ENCODE peak calls at places on chromosomes 13 and 19, in four cellular contexts. One of them, this sample, is unnamed.

GRCh38 chr19:14472202-14472961 is 2.8 kb downstream of the PTGER1 start:
- DNase-seq in left ventricle myocardium inferior: peak
- DNase-seq in mammary epithelial cell: no peak
- DNase-seq in GM04503: no peak
- DNase-seq in this sample: peak

GRCh38 chr13:38763446-38764381 is 76.8 kb downstream of the FREM2 start:
- DNase-seq in mammary epithelial cell: peak
- DNase-seq in GM04503: no peak
- DNase-seq in left ventricle myocardium inferior: no peak
- DNase-seq in this sample: peak

GRCh38 chr19:38434549-38435051 is 1.1 kb downstream of the RYR1 start:
- DNase-seq in GM04503: no peak
- DNase-seq in left ventricle myocardium inferior: peak
- DNase-seq in mammary epithelial cell: no peak
- DNase-seq in this sample: no peak

GRCh38 chr19:33339016-33339749 is 34.3 kb upstream of the CEBPG start:
- DNase-seq in left ventricle myocardium inferior: no peak
- DNase-seq in mammary epithelial cell: peak
- DNase-seq in GM04503: no peak
- DNase-seq in this sample: no peak

GRCh38 chr13:112132142-112132541 is 65.2 kb downstream of the SOX1 start:
- DNase-seq in left ventricle myocardium inferior: no peak
- DNase-seq in GM04503: no peak
- DNase-seq in mammary epithelial cell: no peak
- DNase-seq in this sample: no peak

GRCh38 chr19:42546831-42547500 is 18.7 kb upstream of the CEACAM1 start:
- DNase-seq in mammary epithelial cell: no peak
- DNase-seq in left ventricle myocardium inferior: no peak
- DNase-seq in GM04503: no peak
- DNase-seq in this sample: no peak

GRCh38 chr13:29563941-29564340 is 31.5 kb downstream of the SLC7A1 start:
- DNase-seq in mammary epithelial cell: no peak
- DNase-seq in left ventricle myocardium inferior: no peak
- DNase-seq in GM04503: no peak
- DNase-seq in this sample: no peak

GRCh38 chr19:40623403-40624239 is 22.5 kb downstream of the LTBP4 start:
- DNase-seq in GM04503: no peak
- DNase-seq in left ventricle myocardium inferior: no peak
- DNase-seq in mammary epithelial cell: no peak
- DNase-seq in this sample: peak

GRCh38 chr19:10836478-10837325 is 690 bp upstream of the TMED1 start:
- DNase-seq in left ventricle myocardium inferior: peak
- DNase-seq in GM04503: peak
- DNase-seq in mammary epithelial cell: peak
- DNase-seq in this sample: peak

GRCh38 chr19:49125025-49125731 is 5.8 kb downstream of the PPFIA3 start:
- DNase-seq in GM04503: no peak
- DNase-seq in mammary epithelial cell: no peak
- DNase-seq in left ventricle myocardium inferior: no peak
- DNase-seq in this sample: no peak

GRCh38 chr19:38209671-38210457 is 14.2 kb downstream of the DPF1 start:
- DNase-seq in GM04503: no peak
- DNase-seq in mammary epithelial cell: no peak
- DNase-seq in left ventricle myocardium inferior: peak
- DNase-seq in this sample: no peak

GRCh38 chr19:33795370-33796163 is 1.1 kb upstream of the KCTD15 start:
- DNase-seq in GM04503: peak
- DNase-seq in left ventricle myocardium inferior: peak
- DNase-seq in mammary epithelial cell: peak
- DNase-seq in this sample: peak

GRCh38 chr19:35154535-35155406 is at the start of gene FXYD5:
- DNase-seq in mammary epithelial cell: peak
- DNase-seq in left ventricle myocardium inferior: peak
- DNase-seq in GM04503: no peak
- DNase-seq in this sample: peak

GRCh38 chr13:84265365-84265764 is 383.1 kb upstream of the SLITRK1 start:
- DNase-seq in left ventricle myocardium inferior: no peak
- DNase-seq in mammary epithelial cell: no peak
- DNase-seq in GM04503: no peak
- DNase-seq in this sample: no peak

GRCh38 chr19:306151-306900 is 15.1 kb upstream of the PLPP2 start:
- DNase-seq in GM04503: no peak
- DNase-seq in mammary epithelial cell: no peak
- DNase-seq in left ventricle myocardium inferior: no peak
- DNase-seq in this sample: no peak

GRCh38 chr19:12527034-12527836 is 24.0 kb downstream of the ZNF564 start:
- DNase-seq in left ventricle myocardium inferior: no peak
- DNase-seq in mammary epithelial cell: peak
- DNase-seq in GM04503: peak
- DNase-seq in this sample: peak

GRCh38 chr13:21435710-21436151 is 23.4 kb downstream of the ZDHHC20 start:
- DNase-seq in GM04503: peak
- DNase-seq in mammary epithelial cell: peak
- DNase-seq in left ventricle myocardium inferior: peak
- DNase-seq in this sample: peak

This sample was measured in kidney tubule cell.